ENCODE peak calls at places on chromosomes 16 and 17, in seven cellular contexts. One of them, this sample, is unnamed.

GRCh38 chr17:45229681-45230409 is 8.2 kb downstream of the FMNL1 start:
- DNase-seq in effector memory CD4-positive, alpha-beta T cell: no peak
- DNase-seq in Calu3: no peak
- DNase-seq in activated T-cell treated with anti-CD3 and anti-CD28 coated beads for 1 hour: no peak
- DNase-seq in globus pallidus: no peak
- DNase-seq in NT2/D1: no peak
- DNase-seq in naive thymus-derived CD4-positive, alpha-beta T cell: no peak
- DNase-seq in this sample: no peak

GRCh38 chr16:4826980-4827379 is 20.1 kb downstream of the GLYR1 start:
- DNase-seq in effector memory CD4-positive, alpha-beta T cell: no peak
- DNase-seq in Calu3: no peak
- DNase-seq in activated T-cell treated with anti-CD3 and anti-CD28 coated beads for 1 hour: no peak
- DNase-seq in globus pallidus: no peak
- DNase-seq in NT2/D1: no peak
- DNase-seq in naive thymus-derived CD4-positive, alpha-beta T cell: no peak
- DNase-seq in this sample: no peak

GRCh38 chr17:77804796-77805426 is 153.6 kb upstream of the TNRC6C start:
- DNase-seq in effector memory CD4-positive, alpha-beta T cell: no peak
- DNase-seq in Calu3: no peak
- DNase-seq in activated T-cell treated with anti-CD3 and anti-CD28 coated beads for 1 hour: no peak
- DNase-seq in globus pallidus: no peak
- DNase-seq in NT2/D1: no peak
- DNase-seq in naive thymus-derived CD4-positive, alpha-beta T cell: no peak
- DNase-seq in this sample: no peak

GRCh38 chr16:78638371-78638770 is 538.9 kb downstream of the WWOX start:
- DNase-seq in effector memory CD4-positive, alpha-beta T cell: no peak
- DNase-seq in Calu3: no peak
- DNase-seq in activated T-cell treated with anti-CD3 and anti-CD28 coated beads for 1 hour: no peak
- DNase-seq in globus pallidus: no peak
- DNase-seq in NT2/D1: no peak
- DNase-seq in naive thymus-derived CD4-positive, alpha-beta T cell: no peak
- DNase-seq in this sample: no peak

GRCh38 chr16:53035176-53035942 is 17.3 kb downstream of the CHD9NB start:
- DNase-seq in effector memory CD4-positive, alpha-beta T cell: no peak
- DNase-seq in Calu3: no peak
- DNase-seq in activated T-cell treated with anti-CD3 and anti-CD28 coated beads for 1 hour: no peak
- DNase-seq in globus pallidus: no peak
- DNase-seq in NT2/D1: no peak
- DNase-seq in naive thymus-derived CD4-positive, alpha-beta T cell: no peak
- DNase-seq in this sample: no peak

GRCh38 chr16:80804451-80805383 is at the start of gene CDYL2:
- DNase-seq in effector memory CD4-positive, alpha-beta T cell: peak
- DNase-seq in Calu3: peak
- DNase-seq in activated T-cell treated with anti-CD3 and anti-CD28 coated beads for 1 hour: peak
- DNase-seq in globus pallidus: no peak
- DNase-seq in NT2/D1: no peak
- DNase-seq in naive thymus-derived CD4-positive, alpha-beta T cell: no peak
- DNase-seq in this sample: no peak

GRCh38 chr17:21134559-21134958 is 7.8 kb downstream of the DHRS7B start:
- DNase-seq in effector memory CD4-positive, alpha-beta T cell: no peak
- DNase-seq in Calu3: no peak
- DNase-seq in activated T-cell treated with anti-CD3 and anti-CD28 coated beads for 1 hour: no peak
- DNase-seq in globus pallidus: no peak
- DNase-seq in NT2/D1: no peak
- DNase-seq in naive thymus-derived CD4-positive, alpha-beta T cell: no peak
- DNase-seq in this sample: no peak

GRCh38 chr16:54062361-54063346 is 223.9 kb downstream of the IRX3 start:
- DNase-seq in effector memory CD4-positive, alpha-beta T cell: no peak
- DNase-seq in Calu3: no peak
- DNase-seq in activated T-cell treated with anti-CD3 and anti-CD28 coated beads for 1 hour: no peak
- DNase-seq in globus pallidus: peak
- DNase-seq in NT2/D1: no peak
- DNase-seq in naive thymus-derived CD4-positive, alpha-beta T cell: no peak
- DNase-seq in this sample: no peak

GRCh38 chr17:78241277-78242023 is 10.0 kb downstream of the TMEM235 start:
- DNase-seq in effector memory CD4-positive, alpha-beta T cell: no peak
- DNase-seq in Calu3: no peak
- DNase-seq in activated T-cell treated with anti-CD3 and anti-CD28 coated beads for 1 hour: no peak
- DNase-seq in globus pallidus: peak
- DNase-seq in NT2/D1: no peak
- DNase-seq in naive thymus-derived CD4-positive, alpha-beta T cell: no peak
- DNase-seq in this sample: no peak

GRCh38 chr16:56450901-56451752 is at the start of the genes NUDT21 and OGFOD1:
- DNase-seq in effector memory CD4-positive, alpha-beta T cell: peak
- DNase-seq in Calu3: peak
- DNase-seq in activated T-cell treated with anti-CD3 and anti-CD28 coated beads for 1 hour: peak
- DNase-seq in globus pallidus: peak
- DNase-seq in NT2/D1: peak
- DNase-seq in naive thymus-derived CD4-positive, alpha-beta T cell: peak
- DNase-seq in this sample: peak

This sample was measured in naive thymus-derived CD8-positive, alpha-beta T cell.